ENCODE peak calls at places on chromosomes 6 and 20, in seven cellular contexts. M is tibial nerve; L is GM23338; J is PC-3; R is HCT116; P is tibial artery; S is CD8-positive, alpha-beta T cell. Z is an unnamed sample.

GRCh38 chr6:28683945-28684538 is 158.4 kb downstream of the GPX5 start:
- DNase-seq in M (no peak), L (peak; percentile 78), J (peak; percentile 70), R (peak; percentile 60), P (no peak), S (no peak), Z (no peak)

GRCh38 chr6:11381801-11382513 is 149.5 kb upstream of the NEDD9 start:
- DNase-seq in M (no peak), L (no peak), J (no peak), R (no peak), P (no peak), S (peak; percentile 52), Z (no peak)

GRCh38 chr6:104887350-104887749 is 27.6 kb upstream of the HACE1 start:
- DNase-seq in M (no peak), L (peak; percentile 44), J (peak; percentile 6), R (no peak), P (no peak), S (no peak), Z (no peak)

GRCh38 chr6:160238234-160238633 is 20.4 kb downstream of the SLC22A2 start:
- DNase-seq in M (no peak), L (no peak), J (peak; percentile 58), R (no peak), P (no peak), S (no peak), Z (no peak)

GRCh38 chr6:40482532-40482931 is 104.6 kb downstream of the LRFN2 start:
- DNase-seq in M (no peak), L (peak; percentile 41), J (no peak), R (no peak), P (no peak), S (no peak), Z (no peak)

GRCh38 chr20:6838181-6838826 is 70.8 kb downstream of the BMP2 start:
- DNase-seq in M (no peak), L (no peak), J (peak; percentile 75), R (no peak), P (no peak), S (no peak), Z (no peak)

GRCh38 chr6:14440891-14441358 is 323.4 kb downstream of the CD83 start:
- DNase-seq in M (no peak), L (no peak), J (no peak), R (no peak), P (peak; percentile 21), S (no peak), Z (no peak)

GRCh38 chr6:140566706-140567330 is 1192.4 kb upstream of the CITED2 start:
- DNase-seq in M (no peak), L (no peak), J (peak; percentile 22), R (no peak), P (no peak), S (no peak), Z (no peak)

GRCh38 chr6:136826216-136826615 is 3.8 kb downstream of the PEX7 start:
- DNase-seq in M (no peak), L (no peak), J (no peak), R (no peak), P (no peak), S (no peak), Z (no peak)

GRCh38 chr20:10521068-10521834 is 86.1 kb downstream of the SLX4IP start:
- DNase-seq in M (no peak), L (no peak), J (peak; percentile 84), R (no peak), P (no peak), S (no peak), Z (peak; percentile 59)

GRCh38 chr6:83462524-83462923 is 31.7 kb upstream of the ME1 start:
- DNase-seq in M (no peak), L (peak; percentile 73), J (no peak), R (no peak), P (no peak), S (no peak), Z (no peak)

GRCh38 chr6:108616973-108617372 is 56.3 kb downstream of the FOXO3 start:
- DNase-seq in M (no peak), L (no peak), J (no peak), R (no peak), P (no peak), S (no peak), Z (no peak)

GRCh38 chr6:2029952-2030351 is 215.5 kb downstream of the GMDS start:
- DNase-seq in M (no peak), L (no peak), J (no peak), R (no peak), P (no peak), S (no peak), Z (no peak)

GRCh38 chr6:8481727-8482126 is 46.4 kb upstream of the SLC35B3 start:
- DNase-seq in M (no peak), L (peak; percentile 83), J (peak; percentile 38), R (no peak), P (no peak), S (no peak), Z (no peak)

GRCh38 chr20:63745424-63745805 is 5.8 kb downstream of the SLC2A4RG start:
- DNase-seq in M (no peak), L (no peak), J (no peak), R (no peak), P (no peak), S (no peak), Z (peak; percentile 41)

GRCh38 chr6:23228439-23229024 is 659.2 kb downstream of the HDGFL1 start:
- DNase-seq in M (no peak), L (no peak), J (peak; percentile 75), R (no peak), P (no peak), S (no peak), Z (no peak)

GRCh38 chr20:36629719-36630340 is 16.2 kb downstream of the SLA2 start:
- DNase-seq in M (no peak), L (no peak), J (no peak), R (no peak), P (no peak), S (peak; percentile 50), Z (no peak)

GRCh38 chr6:149864578-149865535 is 698 bp upstream of the LRP11 start:
- DNase-seq in M (no peak), L (peak; percentile 90), J (peak; percentile 71), R (no peak), P (peak; percentile 61), S (peak; percentile 3), Z (peak; percentile 73)

GRCh38 chr6:129929433-129929832 is 68.3 kb upstream of the TMEM244 start:
- DNase-seq in M (no peak), L (no peak), J (peak; percentile 29), R (no peak), P (no peak), S (no peak), Z (no peak)

GRCh38 chr6:38371312-38371672 is 268.4 kb downstream of the BTBD9 start:
- DNase-seq in M (no peak), L (no peak), J (no peak), R (no peak), P (no peak), S (no peak), Z (no peak)

GRCh38 chr20:46307139-46307998 is 929 bp downstream of the CDH22 start:
- DNase-seq in M (no peak), L (peak; percentile 92), J (peak; percentile 59), R (no peak), P (peak; percentile 23), S (peak; percentile 59), Z (peak; percentile 59)

GRCh38 chr6:168376811-168377480 is 57.4 kb upstream of the DACT2 start:
- DNase-seq in M (no peak), L (no peak), J (no peak), R (no peak), P (peak; percentile 11), S (no peak), Z (no peak)

GRCh38 chr6:151317206-151317994 is 74.0 kb downstream of the ZBTB2 start:
- DNase-seq in M (no peak), L (no peak), J (peak; percentile 62), R (no peak), P (no peak), S (no peak), Z (no peak)

GRCh38 chr20:49318430-49319203 is 40.8 kb upstream of the ZNFX1 start:
- DNase-seq in M (no peak), L (peak; percentile 65), J (no peak), R (no peak), P (no peak), S (peak; percentile 12), Z (no peak)

GRCh38 chr6:133129556-133129955 is 111.6 kb upstream of the EYA4 start:
- DNase-seq in M (no peak), L (no peak), J (peak; percentile 35), R (no peak), P (no peak), S (no peak), Z (no peak)

GRCh38 chr6:137911675-137912158 is 44.7 kb downstream of the TNFAIP3 start:
- DNase-seq in M (no peak), L (no peak), J (no peak), R (no peak), P (no peak), S (no peak), Z (no peak)
- H3K4me1 ChIP-seq in M (no peaks in the 10 kb centered on the region), L (no peaks in the 10 kb centered on the region), J (no peaks in the 10 kb centered on the region), R (no peaks in the 10 kb centered on the region), P (no peaks in the 10 kb centered on the region), S (no peaks in the 10 kb centered on the region), Z (peaks cover 24% of the 10 kb centered on the region)

GRCh38 chr6:24882295-24882694 is 53.5 kb downstream of the RIPOR2 start:
- DNase-seq in M (no peak), L (no peak), J (peak; percentile 79), R (no peak), P (no peak), S (no peak), Z (no peak)

GRCh38 chr6:24876496-24877465 is 59.0 kb downstream of the RIPOR2 start:
- DNase-seq in M (no peak), L (peak; percentile 84), J (no peak), R (no peak), P (no peak), S (no peak), Z (no peak)

GRCh38 chr6:24882835-24883555 is 52.8 kb downstream of the RIPOR2 start:
- DNase-seq in M (no peak), L (no peak), J (no peak), R (no peak), P (no peak), S (no peak), Z (no peak)

GRCh38 chr6:24883618-24884017 is 52.1 kb downstream of the RIPOR2 start:
- DNase-seq in M (no peak), L (no peak), J (peak; percentile 73), R (no peak), P (no peak), S (no peak), Z (no peak)

GRCh38 chr6:24879351-24879750 is 56.4 kb downstream of the RIPOR2 start:
- DNase-seq in M (no peak), L (no peak), J (peak; percentile 63), R (no peak), P (no peak), S (no peak), Z (no peak)
- H3K4me1 ChIP-seq in M (no peaks in the 10 kb centered on the region), L (peaks cover 39% of the 10 kb centered on the region), J (peaks cover 36% of the 10 kb centered on the region), R (no peaks in the 10 kb centered on the region), P (no peaks in the 10 kb centered on the region), S (peaks cover 63% of the 10 kb centered on the region), Z (no peaks in the 10 kb centered on the region)

GRCh38 chr20:50724112-50724724 is 7.2 kb upstream of the PARD6B start:
- DNase-seq in M (no peak), L (no peak), J (no peak), R (no peak), P (no peak), S (no peak), Z (no peak)
- H3K4me1 ChIP-seq in M (peaks cover 55% of the 10 kb centered on the region), L (peaks cover 21% of the 10 kb centered on the region), J (peaks cover 27% of the 10 kb centered on the region), R (peaks cover 57% of the 10 kb centered on the region), P (peaks cover 24% of the 10 kb centered on the region), S (no peaks in the 10 kb centered on the region), Z (peaks cover 18% of the 10 kb centered on the region)

DNA sequence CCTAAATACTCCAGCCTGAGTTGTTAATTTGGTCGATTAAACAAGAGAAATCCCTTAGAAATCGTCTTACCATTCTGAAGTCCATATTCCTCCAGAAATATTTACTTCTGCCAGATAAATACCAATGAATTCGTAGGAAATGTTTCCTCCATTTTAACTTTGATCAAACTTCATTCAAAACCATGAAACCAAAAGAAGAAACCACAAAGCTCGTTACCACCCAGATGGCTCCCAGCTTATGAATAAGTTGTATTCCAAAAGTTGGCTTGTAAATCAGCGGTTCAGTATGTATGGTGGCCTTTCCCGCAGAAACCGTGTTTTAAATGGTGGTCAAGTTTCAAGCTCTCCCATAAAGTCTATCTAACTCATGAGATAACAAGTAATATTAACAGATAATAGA is 73.6 kb upstream of the RIPOR2 start:
- DNase-seq in M (no peak), L (no peak), J (no peak), R (no peak), P (no peak), S (no peak), Z (no peak)
- H3K4me1 ChIP-seq in M (peaks cover 19% of the 10 kb centered on the region), L (no peaks in the 10 kb centered on the region), J (peaks cover 38% of the 10 kb centered on the region), R (peaks cover 7% of the 10 kb centered on the region), P (peaks cover 10% of the 10 kb centered on the region), S (peaks cover 53% of the 10 kb centered on the region), Z (peaks cover 12% of the 10 kb centered on the region)

Z was measured in SJSA1.